ENCODE peak calls at places on chromosomes 1 and 21, in five cellular contexts. F, I, N, X and E are unnamed samples.

GRCh38 chr1:43547538-43548072 is 16.9 kb downstream of the PTPRF start:
- DNase-seq in F (no peak), I (no peak), N (no peak), X (no peak), E (no peak)

GRCh38 chr21:44301961-44302406 is 2.1 kb downstream of the PFKL start:
- DNase-seq in F (no peak), I (no peak), N (peak), X (no peak), E (no peak)

GRCh38 chr1:40824591-40825429 is 37.4 kb downstream of the CITED4 start:
- DNase-seq in F (no peak), I (peak), N (peak), X (no peak), E (no peak)

GRCh38 chr1:118563969-118564951 is 379.2 kb upstream of the SPAG17 start:
- DNase-seq in F (no peak), I (no peak), N (no peak), X (peak), E (peak)

GRCh38 chr1:24949331-24949881 is 19.3 kb upstream of the RUNX3 start:
- DNase-seq in F (no peak), I (no peak), N (peak), X (no peak), E (no peak)

GRCh38 chr1:36664564-36665287 is 182.0 kb upstream of the CSF3R start:
- DNase-seq in F (no peak), I (no peak), N (no peak), X (no peak), E (no peak)

GRCh38 chr21:37413553-37414291 is 47.1 kb downstream of the DYRK1A start:
- DNase-seq in F (no peak), I (no peak), N (no peak), X (no peak), E (no peak)

GRCh38 chr1:158814970-158815369 is 16.2 kb upstream of the MNDA start:
- DNase-seq in F (no peak), I (no peak), N (no peak), X (no peak), E (no peak)

GRCh38 chr21:27681841-27682240 is 715.0 kb upstream of the ADAMTS5 start:
- DNase-seq in F (no peak), I (no peak), N (no peak), X (no peak), E (no peak)

GRCh38 chr1:35565742-35566133 is 7.4 kb upstream of the TFAP2E start:
- DNase-seq in F (no peak), I (no peak), N (no peak), X (no peak), E (no peak)

GRCh38 chr1:115092214-115092613 is 2.9 kb upstream of the TSPAN2 start:
- DNase-seq in F (no peak), I (no peak), N (no peak), X (no peak), E (no peak)

GRCh38 chr1:187931781-187932180 is 1103.0 kb downstream of the PLA2G4A start:
- DNase-seq in F (no peak), I (no peak), N (no peak), X (no peak), E (no peak)

GRCh38 chr21:45974073-45975016 is 7.2 kb upstream of the COL6A1 start:
- DNase-seq in F (peak), I (no peak), N (no peak), X (no peak), E (no peak)

GRCh38 chr1:180952657-180953013 is 39.9 kb downstream of the KIAA1614 start:
- DNase-seq in F (no peak), I (no peak), N (no peak), X (no peak), E (no peak)

GRCh38 chr1:184972281-184973055 is 1.8 kb downstream of the NIBAN1 start:
- DNase-seq in F (no peak), I (no peak), N (no peak), X (no peak), E (no peak)

GRCh38 chr1:26318338-26319064 is 743 bp downstream of the CD52 start:
- DNase-seq in F (peak), I (no peak), N (no peak), X (no peak), E (no peak)

GRCh38 chr21:46191257-46191685 is 7.0 kb upstream of the SPATC1L start:
- DNase-seq in F (peak), I (no peak), N (no peak), X (no peak), E (no peak)

GRCh38 chr21:45373991-45374816 is 30.8 kb upstream of the COL18A1 start:
- DNase-seq in F (no peak), I (no peak), N (no peak), X (no peak), E (no peak)

GRCh38 chr1:222754386-222755139 is 17.6 kb downstream of the FAM177B start:
- DNase-seq in F (no peak), I (peak), N (no peak), X (no peak), E (no peak)

GRCh38 chr1:9942939-9943807 is at the start of the genes LZIC and NMNAT1:
- DNase-seq in F (peak), I (peak), N (peak), X (peak), E (peak)

GRCh38 chr21:39484711-39485264 is 33.0 kb downstream of the SH3BGR start:
- DNase-seq in F (no peak), I (no peak), N (no peak), X (no peak), E (no peak)

GRCh38 chr1:110554871-110555801 is 36.2 kb upstream of the KCNA10 start:
- DNase-seq in F (peak), I (peak), N (peak), X (no peak), E (peak)

GRCh38 chr1:23529146-23530088 is 1.6 kb downstream of the E2F2 start:
- DNase-seq in F (peak), I (peak), N (no peak), X (no peak), E (no peak)

GRCh38 chr1:5753431-5754078 is 238.7 kb downstream of the NPHP4 start:
- DNase-seq in F (no peak), I (no peak), N (no peak), X (no peak), E (no peak)

GRCh38 chr1:29286194-29286767 is 50.0 kb downstream of the PTPRU start:
- DNase-seq in F (no peak), I (no peak), N (no peak), X (no peak), E (no peak)

GRCh38 chr1:202014915-202015676 is 4.7 kb downstream of the ELF3 start:
- DNase-seq in F (no peak), I (no peak), N (no peak), X (no peak), E (no peak)

GRCh38 chr1:156194300-156194652 is 372 bp downstream of the SLC25A44 start:
- DNase-seq in F (peak), I (peak), N (no peak), X (no peak), E (no peak)

GRCh38 chr1:156193208-156193487 is 756 bp upstream of the SLC25A44 start:
- DNase-seq in F (no peak), I (no peak), N (no peak), X (no peak), E (no peak)

GRCh38 chr1:156193488-156194299 is at the start of gene SLC25A44:
- DNase-seq in F (peak), I (peak), N (peak), X (peak), E (peak)

GRCh38 chr1:156196445-156196844 is 2.5 kb downstream of the SLC25A44 start:
- DNase-seq in F (no peak), I (no peak), N (no peak), X (no peak), E (no peak)

GRCh38 chr1:156195853-156196252 is 1.9 kb downstream of the SLC25A44 start:
- DNase-seq in F (no peak), I (no peak), N (no peak), X (no peak), E (no peak)
- TF ChIP-seq KDM1A in F (no peak), I (no peak), N (no peak), X (no peak), E (no peak)

GRCh38 chr1:235946570-235946981 is 79.9 kb upstream of the LYST start:
- DNase-seq in F (no peak), I (no peak), N (no peak), X (no peak), E (no peak)
- TF ChIP-seq KDM1A in F (no peak), I (no peak), N (no peak), X (no peak), E (no peak)

DNA sequence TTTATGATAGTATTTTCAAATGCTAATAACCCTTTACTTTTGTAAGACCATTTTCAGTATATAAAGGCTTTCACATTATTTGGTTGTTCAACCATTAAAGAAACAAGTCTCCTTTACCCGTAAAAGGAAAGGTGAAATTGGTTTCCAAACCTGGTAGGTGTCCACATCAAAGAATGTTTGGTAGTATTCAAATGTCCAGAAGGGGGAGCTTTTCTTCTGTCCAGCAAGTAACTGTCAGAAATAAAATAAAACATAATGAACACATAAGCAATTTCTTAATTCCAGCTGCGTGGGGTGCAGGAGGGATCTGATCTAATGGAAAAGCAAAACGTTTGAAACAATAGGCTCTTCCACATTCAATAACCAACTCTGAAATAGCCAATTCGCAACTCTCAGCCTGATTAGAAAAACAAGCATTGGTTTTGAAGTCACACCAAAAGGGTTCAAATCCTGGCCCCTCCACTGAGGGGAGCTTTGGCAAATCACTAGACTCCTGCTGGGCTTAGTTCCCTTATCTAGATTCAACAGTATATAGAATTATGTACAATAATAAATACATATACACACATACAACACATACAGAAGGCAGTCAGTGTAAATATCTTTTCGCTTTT is 11.0 kb downstream of the YIPF1 start:
- DNase-seq in F (peak), I (peak), N (peak), X (no peak), E (no peak)
- TF ChIP-seq KDM1A in F (no peak), I (no peak), N (no peak), X (no peak), E (no peak)

GRCh38 chr1:99005142-99005491 is 456 bp upstream of the PLPPR5 start:
- DNase-seq in F (no peak), I (no peak), N (no peak), X (no peak), E (peak)

GRCh38 chr1:99004270-99005141 is at the start of gene PLPPR5:
- DNase-seq in F (no peak), I (no peak), N (no peak), X (no peak), E (peak)

GRCh38 chr1:99003911-99004269 is 771 bp downstream of the PLPPR5 start:
- DNase-seq in F (no peak), I (no peak), N (no peak), X (no peak), E (peak)

GRCh38 chr1:99007366-99007765 is 2.7 kb upstream of the PLPPR5 start:
- DNase-seq in F (no peak), I (no peak), N (no peak), X (no peak), E (no peak)

DNA sequence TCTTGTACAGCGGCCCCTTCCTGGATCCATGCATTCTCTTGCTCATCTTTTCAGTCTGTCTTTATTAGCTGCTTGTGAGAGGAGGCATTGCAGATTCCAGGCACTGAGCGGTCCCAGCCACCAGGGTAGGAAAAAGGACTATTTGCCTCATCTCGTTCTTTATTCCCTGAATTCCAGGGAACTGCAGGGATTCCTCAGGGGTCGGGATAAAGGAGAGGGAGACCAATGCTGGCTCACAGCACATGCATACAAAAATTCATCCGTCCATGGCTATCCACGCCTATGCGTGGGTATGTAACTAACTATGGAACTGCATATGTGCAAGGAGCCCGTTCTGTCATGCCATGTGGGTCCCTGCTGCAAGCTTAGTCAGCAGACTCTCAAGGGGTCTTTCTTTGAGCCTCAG is 879 bp upstream of the PLPPR5 start:
- DNase-seq in F (no peak), I (no peak), N (no peak), X (no peak), E (peak)
- TF ChIP-seq KDM1A in F (no peak), I (no peak), N (no peak), X (no peak), E (no peak)

GRCh38 chr1:31510304-31510703 is 66.0 kb upstream of the TINAGL1 start:
- DNase-seq in F (no peak), I (no peak), N (no peak), X (no peak), E (no peak)
- TF ChIP-seq KDM1A in F (no peak), I (no peak), N (no peak), X (no peak), E (no peak)

GRCh38 chr1:164803366-164803765 is 244.4 kb downstream of the PBX1 start:
- DNase-seq in F (no peak), I (no peak), N (no peak), X (no peak), E (no peak)
- TF ChIP-seq KDM1A in F (no peak), I (no peak), N (no peak), X (no peak), E (no peak)

GRCh38 chr1:67052741-67053534 is 1.0 kb downstream of the SLC35D1 start:
- DNase-seq in F (peak), I (peak), N (peak), X (no peak), E (no peak)

GRCh38 chr1:67053785-67054759 is at the start of gene SLC35D1:
- DNase-seq in F (peak), I (peak), N (peak), X (peak), E (peak)

GRCh38 chr1:67058242-67058641 is 4.3 kb upstream of the SLC35D1 start:
- DNase-seq in F (no peak), I (no peak), N (peak), X (no peak), E (no peak)

GRCh38 chr1:67058761-67059160 is 4.8 kb upstream of the SLC35D1 start:
- DNase-seq in F (no peak), I (no peak), N (no peak), X (no peak), E (no peak)

DNA sequence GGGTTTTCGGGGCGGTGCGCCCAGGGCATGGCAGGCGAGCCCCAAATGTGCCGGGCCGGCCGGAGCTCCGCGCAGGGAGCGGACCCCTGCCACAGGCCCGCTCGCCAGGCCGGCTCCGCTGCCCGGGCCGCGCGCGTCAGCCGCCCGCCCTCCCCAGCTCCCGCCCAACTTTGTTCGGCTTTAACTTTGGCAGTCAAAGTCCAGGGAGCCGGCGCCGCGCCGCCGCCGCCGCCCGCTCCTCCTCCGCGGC is 488 bp downstream of the SLC35D1 start:
- DNase-seq in F (peak), I (no peak), N (peak), X (no peak), E (peak)
- TF ChIP-seq KDM1A in F (no peak), I (no peak), N (no peak), X (no peak), E (no peak)